ENCODE peak calls at places on chromosomes 4 and X, in eight cellular contexts. M, K, D, Z, B, P, C and W are unnamed samples.
A peak's percentile ranks its signal among the peaks of the same experiment; 100 is the strongest.

GRCh38 chrX:1222511-1223252 is 10.2 kb upstream of the CRLF2 start:
- DNase-seq in P (no peak), Z (no peak), C (no peak), K (no peak), M (peak; percentile 66), B (no peak), D (no peak), W (no peak)

GRCh38 chrX:78024349-78025108 is 55.1 kb upstream of the PGAM4 start:
- DNase-seq in K (no peak), P (no peak), C (no peak), B (no peak), M (peak; percentile 33), Z (no peak), D (peak; percentile 71), W (no peak)

GRCh38 chrX:14916017-14916674 is 42.9 kb downstream of the MOSPD2 start:
- DNase-seq in M (no peak), Z (no peak), D (no peak), K (no peak), C (no peak), P (no peak), B (no peak), W (no peak)

GRCh38 chrX:117744958-117745357 is 371.7 kb downstream of the KLHL13 start:
- DNase-seq in P (no peak), Z (no peak), K (no peak), B (no peak), C (no peak), D (no peak), M (no peak), W (no peak)

GRCh38 chr4:86560447-86560846 is 33.7 kb upstream of the PTPN13 start:
- DNase-seq in K (no peak), C (no peak), P (no peak), Z (no peak), D (no peak), M (no peak), B (no peak), W (no peak)

GRCh38 chrX:119647552-119648420 is 41.6 kb upstream of the NKRF start:
- DNase-seq in K (peak; percentile 98), M (no peak), D (no peak), P (no peak), Z (no peak), B (no peak), C (no peak), W (no peak)

GRCh38 chrX:153972368-153973126 is at the start of gene TMEM187:
- DNase-seq in D (peak; percentile 88), C (peak; percentile 93), P (peak; percentile 93), M (peak; percentile 94), Z (peak; percentile 65), K (peak; percentile 75), B (peak; percentile 77), W (peak; percentile 88)

GRCh38 chrX:22314692-22315091 is 42.0 kb downstream of the CBLL2 start:
- DNase-seq in Z (no peak), B (no peak), P (no peak), D (no peak), C (no peak), M (peak; percentile 33), K (no peak), W (peak; percentile 17)

GRCh38 chr4:71126719-71127118 is 133.3 kb downstream of the DCK start:
- DNase-seq in Z (no peak), M (peak; percentile 58), P (no peak), B (no peak), C (no peak), K (no peak), D (no peak), W (no peak)

GRCh38 chrX:111006119-111006518 is 89.9 kb upstream of the PAK3 start:
- DNase-seq in M (no peak), C (no peak), D (no peak), B (no peak), P (no peak), Z (no peak), K (no peak), W (no peak)

GRCh38 chr4:1968667-1969295 is 40.0 kb downstream of the NELFA start:
- DNase-seq in M (no peak), K (no peak), P (no peak), C (no peak), D (no peak), B (no peak), Z (no peak), W (no peak)

GRCh38 chrX:15769300-15769954 is 20.9 kb upstream of the ZRSR2 start:
- DNase-seq in C (no peak), M (no peak), D (no peak), K (no peak), Z (no peak), P (no peak), B (no peak), W (no peak)

GRCh38 chr4:53137468-53137867 is 228.4 kb downstream of the SCFD2 start:
- DNase-seq in C (no peak), P (no peak), K (no peak), B (no peak), M (no peak), D (no peak), Z (no peak), W (no peak)

GRCh38 chr4:54487491-54487890 is 170.3 kb upstream of the KIT start:
- DNase-seq in D (no peak), K (no peak), C (no peak), P (no peak), B (no peak), M (no peak), Z (no peak), W (no peak)

GRCh38 chr4:8871417-8872401 is at the start of gene HMX1:
- DNase-seq in K (no peak), D (no peak), P (no peak), B (no peak), C (no peak), Z (no peak), M (peak; percentile 37), W (no peak)

GRCh38 chr4:106304632-106305031 is 11.4 kb downstream of the TBCK start:
- DNase-seq in M (no peak), C (no peak), K (no peak), D (no peak), B (no peak), P (no peak), Z (no peak), W (no peak)

GRCh38 chrX:37476571-37477188 is 94.8 kb upstream of the LANCL3 start:
- DNase-seq in D (no peak), B (no peak), P (no peak), K (no peak), M (no peak), Z (no peak), C (no peak), W (no peak)

GRCh38 chrX:22203186-22203585 is 69.5 kb upstream of the CBLL2 start:
- DNase-seq in Z (no peak), M (no peak), B (no peak), D (no peak), C (no peak), K (no peak), P (no peak), W (no peak)

GRCh38 chr4:140244328-140244727 is 90.3 kb upstream of the MAML3 start:
- DNase-seq in M (no peak), P (no peak), D (no peak), C (no peak), K (no peak), Z (no peak), B (no peak), W (no peak)

GRCh38 chr4:140240237-140240636 is 86.3 kb upstream of the MAML3 start:
- DNase-seq in M (no peak), B (no peak), Z (no peak), K (no peak), D (no peak), C (no peak), P (no peak), W (no peak)

GRCh38 chr4:140246216-140246615 is 92.2 kb upstream of the MAML3 start:
- DNase-seq in D (no peak), K (no peak), M (no peak), B (no peak), P (no peak), C (no peak), Z (no peak), W (no peak)

GRCh38 chr4:140242357-140243284 is 88.6 kb upstream of the MAML3 start:
- DNase-seq in D (no peak), P (no peak), B (no peak), C (no peak), K (no peak), M (no peak), Z (no peak), W (no peak)

DNA sequence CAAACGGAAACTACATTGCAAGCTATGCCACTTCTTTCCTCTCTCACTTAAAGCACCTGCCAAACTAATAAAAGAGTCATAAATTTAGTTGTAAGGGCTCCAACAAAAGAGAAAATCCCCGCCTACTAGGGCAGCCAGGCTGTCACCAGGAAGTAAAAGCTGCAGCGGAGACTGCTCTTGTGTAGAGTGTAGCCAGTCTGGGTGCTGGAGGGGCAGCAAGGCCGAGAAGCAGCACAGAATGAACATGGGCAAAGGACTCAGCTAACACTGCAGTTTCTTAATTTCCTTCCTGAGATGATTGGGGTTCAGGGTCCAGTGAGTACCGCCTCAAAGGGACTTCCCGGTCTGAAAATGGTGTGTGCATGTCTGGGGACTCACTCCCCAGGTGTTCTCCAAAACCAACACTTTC is 89.4 kb upstream of the MAML3 start:
- DNase-seq in Z (no peak), B (no peak), D (peak; percentile 52), P (no peak), C (no peak), M (no peak), K (peak; percentile 26), W (peak; percentile 36)
- H3K4me1 ChIP-seq in Z (peaks cover 18% of the 10 kb centered on the region), B (no peaks in the 10 kb centered on the region), D (peaks cover 36% of the 10 kb centered on the region), P (peaks cover 3% of the 10 kb centered on the region), C (peaks cover 9% of the 10 kb centered on the region), M (peaks cover 5% of the 10 kb centered on the region), K (peaks cover 14% of the 10 kb centered on the region), W (peaks cover 4% of the 10 kb centered on the region)

GRCh38 chrX:134669378-134670098 is 11.3 kb upstream of the PLAC1 start:
- DNase-seq in Z (no peak), K (no peak), C (no peak), D (no peak), P (peak; percentile 48), M (peak; percentile 87), B (no peak), W (peak; percentile 66)
- H3K4me3 ChIP-seq in Z (no peak overlapping the region), K (no peak overlapping the region), C (no peak overlapping the region), D (no peak overlapping the region), P (no peak overlapping the region), M (no peak overlapping the region), B (no peak overlapping the region), W (no peak overlapping the region)

GRCh38 chr4:4289930-4290850 is at the start of the genes LYAR and ZBTB49:
- DNase-seq in M (peak; percentile 84), C (peak; percentile 96), P (peak; percentile 97), D (peak; percentile 96), K (peak; percentile 69), B (peak; percentile 94), Z (peak; percentile 79), W (peak; percentile 90)
- TF ChIP-seq POLR2A in M (peak; percentile 86), C (peak; percentile 68), P (peak; percentile 46), D (no peak), K (peak; percentile 96), B (no peak), Z (peak; percentile 61), W (peak; percentile 61)

DNA sequence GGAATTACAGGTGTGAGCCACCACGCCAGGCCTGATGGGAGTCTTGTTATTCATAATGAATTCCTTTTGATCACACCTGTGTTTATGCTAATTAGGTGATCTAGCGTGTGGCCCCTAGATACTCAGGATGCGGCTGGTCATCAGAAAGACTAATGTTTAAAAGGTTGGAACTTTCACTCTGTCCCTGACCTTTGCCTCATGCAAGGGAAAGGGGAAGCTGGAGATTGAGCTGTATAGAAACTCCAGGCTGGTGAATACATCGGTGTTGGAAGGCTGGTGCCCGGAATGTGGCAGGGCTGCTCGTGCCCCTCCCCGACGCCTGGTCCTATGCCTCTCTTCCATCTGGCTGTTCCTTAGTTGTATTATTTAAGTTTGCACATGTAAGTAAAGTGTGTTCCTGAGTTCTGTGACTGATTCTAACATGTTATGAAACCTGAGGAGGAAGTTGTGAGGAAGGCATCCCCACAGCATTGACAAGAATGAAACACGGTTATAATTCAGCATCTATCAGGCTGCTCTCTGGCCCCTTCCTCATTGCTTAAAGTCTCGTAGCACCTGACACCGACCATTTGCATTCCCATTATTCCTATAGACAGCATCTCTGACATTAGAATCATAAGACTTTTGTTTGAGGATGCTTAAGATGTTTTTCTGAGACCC is 28.9 kb downstream of the CASP3 start:
- DNase-seq in D (no peak), K (no peak), Z (no peak), C (no peak), M (no peak), P (no peak), B (no peak), W (no peak)
- H3K4me1 ChIP-seq in D (no peaks in the 10 kb centered on the region), K (peaks cover 10% of the 10 kb centered on the region), Z (no peaks in the 10 kb centered on the region), C (no peaks in the 10 kb centered on the region), M (no peaks in the 10 kb centered on the region), P (no peaks in the 10 kb centered on the region), B (no peaks in the 10 kb centered on the region), W (no peaks in the 10 kb centered on the region)